ENCODE peak calls at places on chromosome 11, in four cellular contexts. O is ovary, K is uterus, R is tibial nerve. B is an unnamed sample. For H3K36me3, the result is how much of the 10 kb centered on the place peaks cover.

GRCh38 chr11:69915151-69915500 is 95.9 kb upstream of the FGF3 start:
- DNase-seq in R (no peak), O (no peak), K (no peak), B (no peak)

GRCh38 chr11:117986981-117987495 is 844 bp downstream of the IL10RA start:
- DNase-seq in K (no peak), R (no peak), O (no peak), B (no peak)

GRCh38 chr11:118212781-118213565 is 11.8 kb downstream of the JAML start:
- DNase-seq in O (no peak), R (no peak), K (no peak), B (no peak)

GRCh38 chr11:118623291-118623655 is 15.9 kb downstream of the PHLDB1 start:
- DNase-seq in K (peak), R (no peak), O (no peak), B (peak)

GRCh38 chr11:115242982-115243381 is 261.2 kb downstream of the CADM1 start:
- DNase-seq in K (no peak), O (no peak), R (no peak), B (no peak)

GRCh38 chr11:57567210-57567511 is 311 bp downstream of the UBE2L6 start:
- DNase-seq in K (peak), O (no peak), R (no peak), B (no peak)

GRCh38 chr11:20374746-20375305 is 11.3 kb downstream of the HTATIP2 start:
- DNase-seq in O (no peak), R (no peak), K (no peak), B (no peak)

GRCh38 chr11:2293396-2294339 is 8.1 kb downstream of the C11orf21 start:
- DNase-seq in O (no peak), K (no peak), R (no peak), B (no peak)

GRCh38 chr11:64690235-64690634 is 32.8 kb downstream of the NRXN2 start:
- DNase-seq in K (no peak), O (no peak), R (no peak), B (no peak)

GRCh38 chr11:66559141-66559861 is 9.1 kb downstream of the CTSF start:
- DNase-seq in O (peak), K (peak), R (no peak), B (no peak)

GRCh38 chr11:72321381-72321996 is 77.5 kb upstream of the PHOX2A start:
- DNase-seq in R (no peak), K (no peak), O (no peak), B (no peak)

GRCh38 chr11:116366980-116367640 is 405.7 kb downstream of the BUD13 start:
- DNase-seq in K (no peak), R (no peak), O (no peak), B (no peak)

GRCh38 chr11:40280161-40281054 is 1179.0 kb downstream of the LRRC4C start:
- DNase-seq in K (no peak), R (no peak), O (no peak), B (no peak)

GRCh38 chr11:124612045-124612444 is 817 bp downstream of the PANX3 start:
- DNase-seq in R (no peak), K (no peak), O (no peak), B (no peak)

GRCh38 chr11:129738242-129738641 is 77.4 kb upstream of the TMEM45B start:
- DNase-seq in R (no peak), K (no peak), O (no peak), B (no peak)

GRCh38 chr11:56885182-56885581 is 103.5 kb upstream of the OR5AK2 start:
- DNase-seq in K (no peak), O (no peak), R (no peak), B (no peak)

GRCh38 chr11:66293352-66293751 is 1.7 kb downstream of the TMEM151A start:
- DNase-seq in K (no peak), R (no peak), O (no peak), B (no peak)

GRCh38 chr11:78217650-78218541 is 29.2 kb downstream of the USP35 start:
- DNase-seq in K (no peak), O (no peak), R (no peak), B (no peak)

GRCh38 chr11:78221396-78222315 is 32.9 kb downstream of the USP35 start:
- DNase-seq in K (no peak), O (no peak), R (no peak), B (no peak)

GRCh38 chr11:78219493-78220217 is 30.9 kb downstream of the USP35 start:
- DNase-seq in R (no peak), O (no peak), K (peak), B (no peak)

GRCh38 chr11:78218707-78219492 is 30.2 kb downstream of the USP35 start:
- DNase-seq in K (peak), R (no peak), O (no peak), B (no peak)

GRCh38 chr11:78220218-78221157 is 31.8 kb downstream of the USP35 start:
- DNase-seq in K (no peak), R (no peak), O (no peak), B (no peak)
- H3K36me3 ChIP-seq in K (under half), R (under half), O (under half), B (under half)

DNA sequence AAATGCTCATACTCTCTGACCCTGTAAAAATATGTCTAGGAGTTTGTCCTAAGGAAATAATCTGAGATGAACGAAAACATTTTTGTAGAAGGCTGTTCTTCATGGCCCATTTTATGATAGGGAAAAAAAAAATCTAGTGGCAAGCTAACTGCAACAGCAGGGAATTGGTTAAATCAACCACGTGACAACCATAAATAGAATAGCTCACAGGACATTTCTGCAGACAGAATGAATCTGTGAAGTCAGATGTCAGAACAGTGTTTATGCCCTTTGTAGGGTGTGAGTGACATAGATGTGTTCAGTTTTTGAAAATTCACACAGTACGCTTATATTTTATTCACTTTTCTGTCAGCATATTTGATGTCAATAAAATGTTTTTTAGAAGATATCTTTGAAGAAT is 16.1 kb downstream of the ARHGAP1 start:
- DNase-seq in O (no peak), R (no peak), K (no peak), B (no peak)
- H3K36me3 ChIP-seq in O (under half), R (under half), K (under half), B (half or more)

GRCh38 chr11:17371614-17372013 is 16.8 kb downstream of the KCNJ11 start:
- DNase-seq in O (no peak), K (no peak), R (no peak), B (no peak)
- H3K36me3 ChIP-seq in O (under half), K (under half), R (under half), B (under half)

DNA sequence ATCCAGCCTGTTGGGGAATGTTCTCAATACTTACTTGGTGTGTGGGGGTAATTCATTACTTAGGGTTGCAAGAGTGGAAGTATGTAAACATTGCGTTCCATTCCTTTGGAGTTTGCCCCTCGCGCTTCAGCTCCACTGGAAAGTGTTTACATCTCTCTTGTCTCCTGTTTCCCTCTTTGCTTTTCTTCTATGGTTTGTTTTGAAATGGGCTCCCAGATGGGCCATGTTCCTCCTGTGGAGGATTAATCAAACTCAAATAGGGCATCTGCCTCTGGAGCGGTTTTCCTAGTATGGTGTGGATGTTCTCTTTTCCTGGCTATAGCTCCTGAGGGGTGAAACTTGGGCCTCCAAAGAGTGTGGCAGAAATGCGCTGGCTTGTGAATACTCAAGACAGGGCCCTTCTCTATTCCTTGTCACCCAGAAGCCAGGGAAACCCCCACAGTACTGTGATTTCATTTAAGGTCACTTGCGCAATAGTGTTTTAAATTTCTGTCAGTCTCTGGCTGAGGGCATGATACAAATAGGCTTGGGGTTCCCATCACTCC is 51.9 kb downstream of the CD44 start:
- DNase-seq in K (no peak), R (no peak), O (no peak), B (no peak)
- H3K36me3 ChIP-seq in K (under half), R (under half), O (under half), B (under half)